ENCODE peak calls at places on chromosomes 13 and 19, in four cellular contexts. One of them, this sample, is unnamed. For H4K20me1, the result is how much of the 10 kb centered on the place peaks cover.

GRCh38 chr19:16373539-16373938 is 48.9 kb downstream of the KLF2 start:
- DNase-seq in endothelial cell of umbilical vein: peak
- DNase-seq in K562: no peak
- DNase-seq in H1: no peak
- DNase-seq in this sample: peak

GRCh38 chr13:105462981-105463380 is 1072.5 kb downstream of the EFNB2 start:
- DNase-seq in endothelial cell of umbilical vein: peak
- DNase-seq in K562: no peak
- DNase-seq in H1: no peak
- DNase-seq in this sample: no peak

GRCh38 chr13:113427562-113428468 is 25.5 kb downstream of the ADPRHL1 start:
- DNase-seq in endothelial cell of umbilical vein: no peak
- DNase-seq in K562: no peak
- DNase-seq in H1: no peak
- DNase-seq in this sample: no peak

GRCh38 chr13:96090240-96091101 is 564 bp downstream of the HS6ST3 start:
- DNase-seq in endothelial cell of umbilical vein: peak
- DNase-seq in K562: peak
- DNase-seq in H1: no peak
- DNase-seq in this sample: no peak

GRCh38 chr13:99431927-99432636 is 69.2 kb upstream of the TM9SF2 start:
- DNase-seq in endothelial cell of umbilical vein: no peak
- DNase-seq in K562: no peak
- DNase-seq in H1: no peak
- DNase-seq in this sample: no peak

GRCh38 chr19:30095171-30095570 is 153.1 kb downstream of the URI1 start:
- DNase-seq in endothelial cell of umbilical vein: no peak
- DNase-seq in K562: no peak
- DNase-seq in H1: no peak
- DNase-seq in this sample: no peak

GRCh38 chr19:44529541-44529940 is at the start of gene CEACAM20:
- DNase-seq in endothelial cell of umbilical vein: no peak
- DNase-seq in K562: no peak
- DNase-seq in H1: no peak
- DNase-seq in this sample: no peak

GRCh38 chr19:47280183-47280797 is 5.6 kb downstream of the INAFM1 start:
- DNase-seq in endothelial cell of umbilical vein: peak
- DNase-seq in K562: peak
- DNase-seq in H1: no peak
- DNase-seq in this sample: peak

GRCh38 chr19:6229216-6229913 is 50.4 kb downstream of the MLLT1 start:
- DNase-seq in endothelial cell of umbilical vein: no peak
- DNase-seq in K562: no peak
- DNase-seq in H1: no peak
- DNase-seq in this sample: no peak

GRCh38 chr19:2333027-2333806 is 4.7 kb downstream of the SPPL2B start:
- DNase-seq in endothelial cell of umbilical vein: no peak
- DNase-seq in K562: no peak
- DNase-seq in H1: no peak
- DNase-seq in this sample: no peak

GRCh38 chr13:27338816-27339215 is 68.2 kb downstream of the RASL11A start:
- DNase-seq in endothelial cell of umbilical vein: no peak
- DNase-seq in K562: peak
- DNase-seq in H1: no peak
- DNase-seq in this sample: peak

GRCh38 chr13:95752677-95753076 is 75.7 kb downstream of the DNAJC3 start:
- DNase-seq in endothelial cell of umbilical vein: no peak
- DNase-seq in K562: no peak
- DNase-seq in H1: no peak
- DNase-seq in this sample: no peak

GRCh38 chr19:44697670-44698034 is 1.3 kb upstream of the CEACAM16 start:
- DNase-seq in endothelial cell of umbilical vein: no peak
- DNase-seq in K562: no peak
- DNase-seq in H1: no peak
- DNase-seq in this sample: no peak

GRCh38 chr13:40254394-40254793 is 412.0 kb downstream of the FOXO1 start:
- DNase-seq in endothelial cell of umbilical vein: no peak
- DNase-seq in K562: no peak
- DNase-seq in H1: no peak
- DNase-seq in this sample: no peak

GRCh38 chr13:113856716-113857065 is 7.2 kb downstream of the GAS6 start:
- DNase-seq in endothelial cell of umbilical vein: peak
- DNase-seq in K562: no peak
- DNase-seq in H1: no peak
- DNase-seq in this sample: peak

GRCh38 chr19:47694466-47695273 is 18.6 kb upstream of the EHD2 start:
- DNase-seq in endothelial cell of umbilical vein: no peak
- DNase-seq in K562: no peak
- DNase-seq in H1: no peak
- DNase-seq in this sample: no peak

GRCh38 chr19:45630463-45630862 is 8.7 kb downstream of the EML2 start:
- DNase-seq in endothelial cell of umbilical vein: peak
- DNase-seq in K562: no peak
- DNase-seq in H1: no peak
- DNase-seq in this sample: no peak

GRCh38 chr13:42048323-42048624 is 174 bp upstream of the DGKH start:
- DNase-seq in endothelial cell of umbilical vein: no peak
- DNase-seq in K562: no peak
- DNase-seq in H1: no peak
- DNase-seq in this sample: no peak

GRCh38 chr13:76965759-76966421 is 17.6 kb downstream of the ACOD1 start:
- DNase-seq in endothelial cell of umbilical vein: peak
- DNase-seq in K562: no peak
- DNase-seq in H1: no peak
- DNase-seq in this sample: no peak

GRCh38 chr13:50382951-50383350 is 367.7 kb downstream of the KCNRG start:
- DNase-seq in endothelial cell of umbilical vein: no peak
- DNase-seq in K562: no peak
- DNase-seq in H1: no peak
- DNase-seq in this sample: no peak

GRCh38 chr19:16951529-16951928 is 62.7 kb downstream of the F2RL3 start:
- DNase-seq in endothelial cell of umbilical vein: no peak
- DNase-seq in K562: no peak
- DNase-seq in H1: no peak
- DNase-seq in this sample: no peak

GRCh38 chr13:48221301-48222190 is 11.5 kb upstream of the ITM2B start:
- DNase-seq in endothelial cell of umbilical vein: peak
- DNase-seq in K562: no peak
- DNase-seq in H1: no peak
- DNase-seq in this sample: no peak

GRCh38 chr19:16068696-16069259 is 7.5 kb upstream of the TPM4 start:
- DNase-seq in endothelial cell of umbilical vein: peak
- DNase-seq in K562: no peak
- DNase-seq in H1: no peak
- DNase-seq in this sample: no peak

GRCh38 chr19:41265376-41266153 is 1.4 kb downstream of the HNRNPUL1 start:
- DNase-seq in endothelial cell of umbilical vein: peak
- DNase-seq in K562: peak
- DNase-seq in H1: no peak
- DNase-seq in this sample: peak

GRCh38 chr13:51125495-51126226 is 14.6 kb upstream of the C13orf42 start:
- DNase-seq in endothelial cell of umbilical vein: peak
- DNase-seq in K562: peak
- DNase-seq in H1: peak
- DNase-seq in this sample: peak

GRCh38 chr13:24894277-24894971 is 130.5 kb downstream of the RNF17 start:
- DNase-seq in endothelial cell of umbilical vein: no peak
- DNase-seq in K562: no peak
- DNase-seq in H1: no peak
- DNase-seq in this sample: no peak

GRCh38 chr13:36880961-36881360 is 39.1 kb downstream of the SMAD9 start:
- DNase-seq in endothelial cell of umbilical vein: peak
- DNase-seq in K562: no peak
- DNase-seq in H1: no peak
- DNase-seq in this sample: no peak

GRCh38 chr19:18735324-18735723 is 51.8 kb downstream of the CRTC1 start:
- DNase-seq in endothelial cell of umbilical vein: no peak
- DNase-seq in K562: no peak
- DNase-seq in H1: no peak
- DNase-seq in this sample: no peak

GRCh38 chr19:12954150-12954962 is 2.7 kb downstream of the GADD45GIP1 start:
- DNase-seq in endothelial cell of umbilical vein: no peak
- DNase-seq in K562: no peak
- DNase-seq in H1: no peak
- DNase-seq in this sample: no peak

GRCh38 chr13:48377857-48378256 is 35.1 kb downstream of the LPAR6 start:
- DNase-seq in endothelial cell of umbilical vein: no peak
- DNase-seq in K562: no peak
- DNase-seq in H1: no peak
- DNase-seq in this sample: no peak

GRCh38 chr19:13275016-13275722 is 125.0 kb downstream of the IER2 start:
- DNase-seq in endothelial cell of umbilical vein: no peak
- DNase-seq in K562: no peak
- DNase-seq in H1: no peak
- DNase-seq in this sample: no peak

GRCh38 chr13:39106216-39106995 is 68.2 kb downstream of the NHLRC3 start:
- DNase-seq in endothelial cell of umbilical vein: no peak
- DNase-seq in K562: no peak
- DNase-seq in H1: no peak
- DNase-seq in this sample: peak

GRCh38 chr19:18667531-18668251 is 15.8 kb upstream of the CRTC1 start:
- DNase-seq in endothelial cell of umbilical vein: no peak
- DNase-seq in K562: no peak
- DNase-seq in H1: no peak
- DNase-seq in this sample: no peak

GRCh38 chr19:19514215-19514633 is 1.1 kb downstream of the TSSK6 start:
- DNase-seq in endothelial cell of umbilical vein: peak
- DNase-seq in K562: no peak
- DNase-seq in H1: no peak
- DNase-seq in this sample: no peak

GRCh38 chr13:33208290-33208990 is 77.1 kb downstream of the STARD13 start:
- DNase-seq in endothelial cell of umbilical vein: no peak
- DNase-seq in K562: no peak
- DNase-seq in H1: no peak
- DNase-seq in this sample: no peak

GRCh38 chr19:1752009-1752756 is 1.1 kb upstream of the ONECUT3 start:
- DNase-seq in endothelial cell of umbilical vein: no peak
- DNase-seq in K562: no peak
- DNase-seq in H1: no peak
- DNase-seq in this sample: no peak

GRCh38 chr13:57632276-57633140 is 964 bp downstream of the PCDH17 start:
- DNase-seq in endothelial cell of umbilical vein: peak
- DNase-seq in K562: no peak
- DNase-seq in H1: no peak
- DNase-seq in this sample: no peak
- TF ChIP-seq JUN in endothelial cell of umbilical vein: no peak
- TF ChIP-seq JUN in K562: no peak
- TF ChIP-seq JUN in H1: no peak
- TF ChIP-seq JUN in this sample: no peak

GRCh38 chr19:33334271-33334670 is 31.9 kb upstream of the CEBPA start:
- DNase-seq in endothelial cell of umbilical vein: no peak
- DNase-seq in K562: no peak
- DNase-seq in H1: no peak
- DNase-seq in this sample: no peak

GRCh38 chr19:33333615-33334014 is 31.3 kb upstream of the CEBPA start:
- DNase-seq in endothelial cell of umbilical vein: no peak
- DNase-seq in K562: no peak
- DNase-seq in H1: no peak
- DNase-seq in this sample: peak

GRCh38 chr19:33332248-33332647 is 29.9 kb upstream of the CEBPA start:
- DNase-seq in endothelial cell of umbilical vein: no peak
- DNase-seq in K562: no peak
- DNase-seq in H1: no peak
- DNase-seq in this sample: no peak

GRCh38 chr19:33333151-33333550 is 30.8 kb upstream of the CEBPA start:
- DNase-seq in endothelial cell of umbilical vein: no peak
- DNase-seq in K562: no peak
- DNase-seq in H1: no peak
- DNase-seq in this sample: no peak

GRCh38 chr19:33335446-33335845 is 33.1 kb upstream of the CEBPA start:
- DNase-seq in endothelial cell of umbilical vein: no peak
- DNase-seq in K562: no peak
- DNase-seq in H1: no peak
- DNase-seq in this sample: no peak
- H4K20me1 ChIP-seq in endothelial cell of umbilical vein: under half
- H4K20me1 ChIP-seq in K562: under half
- H4K20me1 ChIP-seq in H1: under half
- H4K20me1 ChIP-seq in this sample: under half

GRCh38 chr19:4933528-4933927 is 24.2 kb downstream of the UHRF1 start:
- DNase-seq in endothelial cell of umbilical vein: no peak
- DNase-seq in K562: no peak
- DNase-seq in H1: no peak
- DNase-seq in this sample: no peak

GRCh38 chr19:4937060-4937459 is 27.8 kb downstream of the UHRF1 start:
- DNase-seq in endothelial cell of umbilical vein: no peak
- DNase-seq in K562: no peak
- DNase-seq in H1: no peak
- DNase-seq in this sample: no peak

GRCh38 chr19:4935449-4935848 is 26.1 kb downstream of the UHRF1 start:
- DNase-seq in endothelial cell of umbilical vein: no peak
- DNase-seq in K562: no peak
- DNase-seq in H1: no peak
- DNase-seq in this sample: no peak

GRCh38 chr19:4939466-4939865 is 29.4 kb upstream of the KDM4B start:
- DNase-seq in endothelial cell of umbilical vein: no peak
- DNase-seq in K562: no peak
- DNase-seq in H1: no peak
- DNase-seq in this sample: no peak
- TF ChIP-seq JUN in endothelial cell of umbilical vein: no peak
- TF ChIP-seq JUN in K562: no peak
- TF ChIP-seq JUN in H1: no peak
- TF ChIP-seq JUN in this sample: no peak

DNA sequence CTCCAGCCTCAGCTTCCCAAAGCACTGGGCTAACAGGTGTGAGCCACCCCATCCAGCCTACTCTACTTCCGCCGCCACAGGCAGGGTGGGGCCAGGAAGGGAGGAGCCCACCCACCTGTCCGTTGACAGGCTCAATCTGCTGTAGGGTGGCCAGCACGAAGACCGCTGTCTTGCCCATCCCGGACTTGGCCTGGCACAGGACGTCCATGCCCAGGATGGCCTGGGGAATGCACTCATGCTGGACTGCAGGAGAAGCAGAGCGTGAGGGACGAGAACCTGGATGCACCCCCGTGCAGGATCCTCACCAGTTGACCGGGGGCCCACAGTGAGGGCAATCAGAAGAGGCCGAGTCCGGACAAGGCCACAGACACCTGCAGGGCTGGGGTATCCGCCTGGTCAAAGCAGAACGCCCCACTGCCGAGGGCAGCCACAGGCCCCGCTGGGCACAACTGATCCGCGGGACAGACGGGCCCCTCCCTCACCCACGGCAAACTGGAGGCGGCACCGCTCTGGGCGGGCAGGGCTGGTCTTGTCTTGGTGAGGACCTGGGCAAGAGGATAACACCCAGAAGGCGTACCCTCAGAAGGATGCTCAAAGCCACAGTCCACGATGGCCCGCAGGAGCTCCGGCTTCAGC is 6.6 kb downstream of the DDX39A start:
- DNase-seq in endothelial cell of umbilical vein: no peak
- DNase-seq in K562: peak
- DNase-seq in H1: no peak
- DNase-seq in this sample: no peak
- H4K20me1 ChIP-seq in endothelial cell of umbilical vein: under half
- H4K20me1 ChIP-seq in K562: half or more
- H4K20me1 ChIP-seq in H1: under half
- H4K20me1 ChIP-seq in this sample: under half

GRCh38 chr13:23450340-23451046 is 17.0 kb upstream of the SACS start:
- DNase-seq in endothelial cell of umbilical vein: no peak
- DNase-seq in K562: no peak
- DNase-seq in H1: no peak
- DNase-seq in this sample: no peak
- TF ChIP-seq JUN in endothelial cell of umbilical vein: no peak
- TF ChIP-seq JUN in K562: no peak
- TF ChIP-seq JUN in H1: no peak
- TF ChIP-seq JUN in this sample: no peak

This sample was measured in HepG2.